ENCODE peak calls at places on chromosomes 11 and 22, in ten cellular contexts. L is neural crest cell; E is fibroblast of lung; G is HCEC 1CT; Z is cardiac muscle cell; A is activated T-helper 1 cell treated with anti-CD3 and anti-CD28 coated beads, Interleukin-2, amount 50 U/mL, for 16 hours; V is posterior cingulate gyrus; R is astrocyte of the spinal cord; U is stimulated activated naive CD4-positive, alpha-beta T cell treated with Interleukin-2 at 50 U/mL for 16 hours; I is mesenteric fat pad. N is an unnamed sample.

GRCh38 chr11:15471709-15472404 is 357.1 kb downstream of the INSC start:
- DNase-seq in G (no peak), L (no peak), I (no peak), U (no peak), Z (no peak), A (no peak), E (no peak), V (no peak), R (no peak), N (no peak)

GRCh38 chr22:27804683-27805297 is 3.2 kb upstream of the MN1 start:
- DNase-seq in R (peak), Z (peak), U (peak), I (no peak), G (peak), E (peak), A (peak), L (peak), V (peak), N (no peak)

GRCh38 chr11:129803533-129803932 is 12.1 kb upstream of the TMEM45B start:
- DNase-seq in G (no peak), Z (no peak), L (no peak), R (no peak), I (no peak), E (no peak), U (no peak), A (no peak), V (no peak), N (no peak)

GRCh38 chr11:30585067-30585891 is 874 bp downstream of the MPPED2 start:
- DNase-seq in Z (peak), R (no peak), V (peak), E (no peak), L (peak), U (no peak), A (no peak), I (no peak), G (no peak), N (no peak)

GRCh38 chr11:76763573-76764348 is 19.4 kb upstream of the TSKU start:
- DNase-seq in L (no peak), E (peak), Z (no peak), U (no peak), A (no peak), V (no peak), R (peak), G (peak), I (no peak), N (no peak)

GRCh38 chr11:103491777-103492176 is 382.6 kb downstream of the DYNC2H1 start:
- DNase-seq in R (no peak), V (no peak), L (no peak), I (no peak), U (no peak), A (no peak), Z (no peak), G (no peak), E (no peak), N (no peak)

GRCh38 chr11:73237471-73238290 is 19.6 kb downstream of the P2RY2 start:
- DNase-seq in G (peak), E (peak), I (no peak), V (no peak), U (no peak), L (no peak), Z (no peak), R (peak), A (no peak), N (no peak)

GRCh38 chr11:99781074-99781473 is 760.3 kb downstream of the CNTN5 start:
- DNase-seq in I (no peak), G (peak), V (no peak), A (no peak), E (no peak), U (no peak), L (no peak), Z (no peak), R (no peak), N (no peak)

GRCh38 chr11:67627394-67627787 is 2.3 kb downstream of the NUDT8 start:
- DNase-seq in E (no peak), I (no peak), G (no peak), L (no peak), U (no peak), A (no peak), R (no peak), Z (no peak), V (no peak), N (no peak)

GRCh38 chr11:94722735-94723134 is 45.4 kb upstream of the AMOTL1 start:
- DNase-seq in E (no peak), G (no peak), Z (no peak), I (no peak), L (no peak), A (no peak), R (no peak), U (no peak), V (no peak), N (no peak)

GRCh38 chr22:50687829-50688228 is 15.2 kb downstream of the SHANK3 start:
- DNase-seq in R (no peak), Z (no peak), E (no peak), V (no peak), L (no peak), G (no peak), U (no peak), A (no peak), I (peak), N (no peak)

GRCh38 chr22:46780453-46780852 is 18.0 kb downstream of the TBC1D22A start:
- DNase-seq in A (no peak), E (no peak), G (no peak), I (no peak), Z (no peak), L (no peak), R (no peak), V (no peak), U (no peak), N (no peak)

GRCh38 chr22:48536691-48537591 is 1290.7 kb downstream of the BRD1 start:
- DNase-seq in V (peak), A (no peak), U (no peak), G (no peak), L (no peak), E (peak), R (no peak), I (no peak), Z (no peak), N (no peak)

GRCh38 chr22:19871845-19872778 is 17.4 kb upstream of the GNB1L start:
- DNase-seq in R (no peak), Z (no peak), E (no peak), U (no peak), L (no peak), G (no peak), I (no peak), V (peak), A (peak), N (no peak)